ENCODE peak calls at places on chromosomes 5 and 9, in seven cellular contexts. J, X, I, O, T, V and A are unnamed samples. For H3K4me1, the result is how much of the 10 kb centered on the place peaks cover.

GRCh38 chr5:30505014-30505886 is 688.2 kb upstream of the CDH6 start:
- DNase-seq in J (no peak), X (no peak), I (no peak), O (no peak), T (no peak), V (peak), A (no peak)

GRCh38 chr5:138849439-138849838 is 25.7 kb downstream of the LRRTM2 start:
- DNase-seq in J (no peak), X (no peak), I (no peak), O (no peak), T (peak), V (no peak), A (no peak)

GRCh38 chr9:108639736-108640135 is 216.1 kb downstream of the ACTL7B start:
- DNase-seq in J (no peak), X (no peak), I (no peak), O (no peak), T (no peak), V (no peak), A (no peak)

GRCh38 chr5:139816566-139816965 is 21.0 kb downstream of the PSD2 start:
- DNase-seq in J (no peak), X (no peak), I (no peak), O (no peak), T (no peak), V (no peak), A (no peak)

GRCh38 chr9:115022760-115023434 is 92.5 kb upstream of the TNFSF8 start:
- DNase-seq in J (no peak), X (no peak), I (no peak), O (no peak), T (no peak), V (no peak), A (no peak)

GRCh38 chr5:108101105-108101504 is 280.8 kb downstream of the FBXL17 start:
- DNase-seq in J (no peak), X (no peak), I (no peak), O (no peak), T (no peak), V (no peak), A (no peak)

GRCh38 chr5:137214446-137215189 is 284.5 kb downstream of the SPOCK1 start:
- DNase-seq in J (no peak), X (no peak), I (no peak), O (no peak), T (no peak), V (peak), A (no peak)

GRCh38 chr5:60633336-60633735 is 66.6 kb downstream of the DEPDC1B start:
- DNase-seq in J (no peak), X (no peak), I (no peak), O (no peak), T (no peak), V (no peak), A (no peak)

GRCh38 chr5:171823269-171823668 is 37.7 kb downstream of the SMIM23 start:
- DNase-seq in J (no peak), X (no peak), I (no peak), O (no peak), T (no peak), V (no peak), A (no peak)

GRCh38 chr5:76014005-76014404 is 69.2 kb upstream of the SV2C start:
- DNase-seq in J (no peak), X (no peak), I (no peak), O (no peak), T (no peak), V (no peak), A (no peak)

GRCh38 chr5:179228341-179229121 is 116.7 kb downstream of the ADAMTS2 start:
- DNase-seq in J (no peak), X (no peak), I (no peak), O (no peak), T (peak), V (no peak), A (no peak)

GRCh38 chr5:36658016-36658415 is 51.6 kb downstream of the SLC1A3 start:
- DNase-seq in J (no peak), X (no peak), I (no peak), O (no peak), T (no peak), V (no peak), A (no peak)

GRCh38 chr9:15422355-15423327 is at the start of gene SNAPC3:
- DNase-seq in J (peak), X (peak), I (peak), O (peak), T (peak), V (peak), A (peak)

GRCh38 chr9:102950341-102950740 is 44.8 kb upstream of the CYLC2 start:
- DNase-seq in J (no peak), X (no peak), I (no peak), O (no peak), T (no peak), V (no peak), A (no peak)

GRCh38 chr5:124528838-124529237 is 217.6 kb downstream of the ZNF608 start:
- DNase-seq in J (no peak), X (no peak), I (no peak), O (no peak), T (no peak), V (no peak), A (no peak)

GRCh38 chr5:18113724-18114123 is 479.5 kb downstream of the TAF11L14 start:
- DNase-seq in J (no peak), X (no peak), I (no peak), O (no peak), T (no peak), V (no peak), A (no peak)

GRCh38 chr9:91004484-91004883 is 202.9 kb downstream of the SYK start:
- DNase-seq in J (no peak), X (no peak), I (no peak), O (no peak), T (no peak), V (no peak), A (no peak)

GRCh38 chr9:22528485-22528884 is 81.9 kb downstream of the DMRTA1 start:
- DNase-seq in J (no peak), X (no peak), I (peak), O (no peak), T (no peak), V (no peak), A (peak)

GRCh38 chr9:2962471-2963172 is 118.7 kb upstream of the PUM3 start:
- DNase-seq in J (no peak), X (no peak), I (no peak), O (no peak), T (no peak), V (no peak), A (no peak)

DNA sequence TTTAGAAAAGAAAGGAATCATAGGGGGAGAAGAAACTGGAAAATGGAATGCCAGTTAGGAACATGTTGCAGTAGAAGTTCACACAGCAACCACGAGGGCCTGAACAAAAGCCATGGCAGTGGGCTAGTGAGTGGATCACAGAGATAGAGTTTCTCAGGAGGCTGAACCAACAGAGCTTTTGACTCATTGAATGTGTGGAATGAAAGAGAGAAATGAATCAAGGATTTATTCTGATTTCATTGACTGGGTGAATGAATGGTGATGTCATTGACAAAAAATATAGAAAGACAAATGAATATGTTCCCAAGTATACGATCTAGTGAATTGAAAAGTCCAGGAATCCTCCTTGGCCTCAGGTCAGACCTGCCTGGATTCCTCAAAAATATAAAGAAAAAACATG is 99.1 kb downstream of the ZNF462 start:
- DNase-seq in J (no peak), X (no peak), I (no peak), O (no peak), T (no peak), V (no peak), A (no peak)
- H3K4me1 ChIP-seq in J (under half), X (under half), I (under half), O (under half), T (under half), V (under half), A (under half)

GRCh38 chr5:35246928-35247644 is 16.8 kb upstream of the PRLR start:
- DNase-seq in J (no peak), X (no peak), I (no peak), O (no peak), T (no peak), V (no peak), A (no peak)
- TF ChIP-seq YY1 in J (no peak), X (no peak), I (no peak), O (no peak), T (no peak), V (no peak), A (no peak)

GRCh38 chr9:106072421-106072820 is 378.1 kb downstream of the TMEM38B start:
- DNase-seq in J (no peak), X (no peak), I (no peak), O (no peak), T (no peak), V (no peak), A (no peak)

GRCh38 chr9:106074006-106074405 is 379.7 kb downstream of the TMEM38B start:
- DNase-seq in J (no peak), X (no peak), I (no peak), O (no peak), T (no peak), V (no peak), A (no peak)

GRCh38 chr9:106075991-106076390 is 381.6 kb downstream of the TMEM38B start:
- DNase-seq in J (no peak), X (no peak), I (no peak), O (no peak), T (no peak), V (no peak), A (no peak)

GRCh38 chr9:106077731-106078130 is 383.4 kb downstream of the TMEM38B start:
- DNase-seq in J (no peak), X (no peak), I (no peak), O (no peak), T (no peak), V (no peak), A (no peak)

DNA sequence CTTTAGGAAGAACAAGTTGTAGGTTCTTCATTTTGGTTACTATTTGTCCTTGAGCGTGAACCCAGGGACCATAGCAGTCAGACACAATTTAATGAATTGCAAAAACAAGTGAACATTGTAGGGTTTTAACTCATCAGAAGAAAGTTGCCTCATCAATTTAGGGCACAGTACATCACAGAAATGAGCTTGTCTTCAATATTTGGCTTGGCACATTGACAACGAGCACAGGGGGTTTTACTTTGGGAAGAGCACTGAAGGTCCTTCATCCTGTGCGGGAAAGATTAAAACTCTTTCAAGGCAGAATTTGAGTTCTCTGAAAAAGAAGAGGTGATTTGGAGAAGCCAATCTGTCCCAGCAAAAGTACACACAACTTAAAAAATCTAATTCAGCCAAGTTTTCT is 381.2 kb downstream of the TMEM38B start:
- DNase-seq in J (no peak), X (no peak), I (no peak), O (no peak), T (no peak), V (no peak), A (no peak)
- H3K4me1 ChIP-seq in J (under half), X (under half), I (under half), O (under half), T (under half), V (under half), A (under half)

GRCh38 chr5:58622884-58623871 is 40.3 kb downstream of the RAB3C start:
- DNase-seq in J (no peak), X (no peak), I (no peak), O (no peak), T (no peak), V (no peak), A (no peak)
- TF ChIP-seq YY1 in J (no peak), X (no peak), I (no peak), O (no peak), T (no peak), V (no peak), A (no peak)

DNA sequence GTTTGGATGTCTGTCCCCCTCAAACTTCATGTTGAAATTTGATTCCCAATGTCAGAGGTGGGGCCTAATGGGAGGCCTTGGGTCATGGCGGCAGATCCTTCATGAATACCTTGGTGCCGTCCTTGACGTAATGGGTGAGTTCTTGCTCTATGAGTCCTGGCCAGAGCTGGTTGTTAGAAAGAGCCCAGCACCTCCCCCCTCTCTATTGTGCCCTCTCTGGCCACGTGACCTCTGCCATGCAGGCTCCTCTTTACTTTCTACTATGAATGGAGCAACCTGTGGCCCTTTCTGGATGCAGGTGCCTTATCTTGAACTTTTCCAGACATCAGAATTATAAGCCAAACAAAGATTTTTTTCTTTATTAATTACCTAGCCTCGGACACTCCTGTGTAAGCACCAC is 40.7 kb downstream of the FNBP1 start:
- DNase-seq in J (no peak), X (no peak), I (no peak), O (no peak), T (no peak), V (no peak), A (no peak)
- H3K4me1 ChIP-seq in J (under half), X (under half), I (under half), O (half or more), T (under half), V (under half), A (under half)

DNA sequence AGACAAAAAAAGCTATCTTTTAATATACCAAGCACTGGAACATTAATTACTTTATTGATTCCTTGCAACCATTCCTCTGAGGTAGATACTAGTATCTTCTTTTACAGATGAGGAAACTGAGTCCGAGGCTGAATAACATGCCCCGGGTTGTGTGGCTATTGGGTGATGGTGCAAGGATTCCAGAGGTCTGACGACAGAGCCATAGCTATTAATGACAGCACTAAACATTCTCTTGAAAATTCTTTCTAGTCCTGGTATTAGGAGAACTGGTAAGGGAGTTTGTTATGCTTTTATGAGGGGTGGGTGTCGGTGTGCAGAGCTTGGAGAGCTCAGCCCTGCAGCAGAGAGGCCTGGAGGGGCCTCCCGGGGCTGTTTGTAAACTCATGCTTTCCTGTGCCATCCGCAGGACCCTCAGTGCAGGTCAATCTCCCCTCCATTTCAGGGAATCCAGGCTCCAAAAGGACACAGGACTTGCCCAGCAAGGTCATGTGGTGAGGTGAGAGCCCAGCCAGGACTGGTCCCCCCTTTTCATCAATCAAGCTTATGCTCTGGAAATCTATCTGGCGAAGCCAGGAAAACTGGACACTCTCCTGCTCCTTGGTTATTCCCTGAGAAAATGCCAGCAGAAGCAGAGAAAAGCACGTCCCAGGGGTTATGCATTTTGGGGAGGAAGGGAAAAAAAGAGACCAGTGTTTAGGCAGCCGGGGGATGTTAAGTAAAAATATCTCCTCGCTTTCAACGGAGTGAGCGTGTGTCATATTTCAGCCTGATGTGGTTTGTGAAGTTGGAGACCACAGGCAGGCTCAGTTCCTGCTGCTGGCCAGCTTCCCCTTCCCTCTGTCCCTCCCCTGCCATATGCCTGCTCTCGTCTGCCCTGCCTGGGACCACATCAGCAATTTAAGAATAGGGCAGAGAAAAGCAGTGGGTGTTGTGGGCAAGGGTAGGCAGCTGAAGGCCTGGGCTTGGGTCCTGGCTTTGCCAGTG is 3.7 kb downstream of the GSN start:
- DNase-seq in J (no peak), X (no peak), I (no peak), O (no peak), T (no peak), V (no peak), A (no peak)
- TF ChIP-seq YY1 in J (no peak), X (no peak), I (no peak), O (no peak), T (no peak), V (no peak), A (no peak)

GRCh38 chr5:148962200-148962550 is 100.7 kb downstream of the SH3TC2 start:
- DNase-seq in J (no peak), X (no peak), I (no peak), O (no peak), T (no peak), V (no peak), A (no peak)
- H3K4me1 ChIP-seq in J (under half), X (under half), I (under half), O (under half), T (under half), V (under half), A (under half)